ENCODE peak calls at places on chromosome X, in five cellular contexts. A, O, K, M and P are unnamed samples.

GRCh38 chrX:68830486-68831404 is 1.9 kb downstream of the EFNB1 start:
- DNase-seq in A (no peak), O (no peak), K (no peak), M (no peak), P (peak)

GRCh38 chrX:107628662-107629532 is 587 bp downstream of the PRPS1 start:
- DNase-seq in A (peak), O (peak), K (no peak), M (peak), P (peak)

GRCh38 chrX:82038793-82039192 is 836.9 kb downstream of the SH3BGRL start:
- DNase-seq in A (no peak), O (no peak), K (no peak), M (no peak), P (no peak)

GRCh38 chrX:13101439-13102139 is 57.2 kb upstream of the FAM9C start:
- DNase-seq in A (peak), O (peak), K (no peak), M (peak), P (peak)

GRCh38 chrX:1244164-1245076 is 24.2 kb upstream of the CSF2RA start:
- DNase-seq in A (no peak), O (no peak), K (no peak), M (peak), P (no peak)

GRCh38 chrX:13938053-13938765 is 91.5 kb downstream of the GEMIN8 start:
- DNase-seq in A (no peak), O (no peak), K (no peak), M (peak), P (no peak)

GRCh38 chrX:130772313-130773140 is 130.5 kb downstream of the ENOX2 start:
- DNase-seq in A (no peak), O (no peak), K (no peak), M (no peak), P (no peak)

GRCh38 chrX:57417827-57418226 is 131.3 kb downstream of the FAAH2 start:
- DNase-seq in A (no peak), O (no peak), K (no peak), M (no peak), P (no peak)

GRCh38 chrX:34493086-34493485 is 164.0 kb downstream of the TMEM47 start:
- DNase-seq in A (no peak), O (no peak), K (no peak), M (no peak), P (no peak)

DNA sequence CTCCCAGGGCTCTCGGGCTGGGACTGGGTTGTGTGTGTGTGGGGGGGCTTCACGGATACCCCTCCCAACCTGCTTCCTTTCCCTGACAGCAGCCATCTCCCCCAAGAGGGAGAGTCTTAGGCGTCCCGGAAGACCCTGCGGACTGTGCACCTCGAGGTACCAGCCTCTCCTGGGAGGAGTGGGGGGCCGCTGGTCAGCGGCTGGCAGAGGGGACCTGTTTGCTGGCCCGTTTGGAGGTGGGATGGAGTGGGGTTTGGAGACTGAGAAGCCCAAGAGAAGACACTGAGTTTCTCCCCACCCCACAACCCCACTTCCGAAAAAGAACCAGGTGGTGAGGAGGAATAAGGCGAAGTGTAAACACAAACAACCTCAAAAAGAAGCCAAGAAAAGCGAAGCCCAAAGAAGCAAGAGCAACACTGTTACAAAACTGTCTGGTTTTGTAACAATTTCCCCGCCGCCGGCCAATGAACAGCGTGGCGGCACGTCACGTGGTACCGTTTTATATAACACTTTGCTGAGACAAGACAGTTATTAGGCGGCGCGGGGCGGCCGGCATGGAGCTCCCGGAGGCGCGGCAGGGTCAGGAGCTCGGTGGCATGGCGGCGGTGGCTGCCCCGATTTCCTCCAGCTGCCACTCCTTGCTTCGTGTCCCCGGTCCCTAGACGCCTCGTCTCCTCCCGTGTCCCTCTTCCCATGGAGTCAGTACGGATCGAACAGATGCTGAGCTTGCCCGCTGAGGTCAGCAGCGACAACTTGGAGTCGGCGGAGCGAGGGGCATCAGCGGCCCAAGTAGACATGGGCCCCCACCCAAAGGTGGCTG is at the start of gene LONRF3:
- DNase-seq in A (peak), O (peak), K (no peak), M (peak), P (peak)
- TF ChIP-seq POLR2A in A (peak), O (peak), K (peak), M (peak), P (peak)

GRCh38 chrX:26597981-26598380 is 382.0 kb downstream of the MAGEB5 start:
- DNase-seq in A (no peak), O (no peak), K (no peak), M (no peak), P (no peak)
- H3K4me3 ChIP-seq in A (no peak), O (no peak), K (no peak), M (no peak), P (no peak)

DNA sequence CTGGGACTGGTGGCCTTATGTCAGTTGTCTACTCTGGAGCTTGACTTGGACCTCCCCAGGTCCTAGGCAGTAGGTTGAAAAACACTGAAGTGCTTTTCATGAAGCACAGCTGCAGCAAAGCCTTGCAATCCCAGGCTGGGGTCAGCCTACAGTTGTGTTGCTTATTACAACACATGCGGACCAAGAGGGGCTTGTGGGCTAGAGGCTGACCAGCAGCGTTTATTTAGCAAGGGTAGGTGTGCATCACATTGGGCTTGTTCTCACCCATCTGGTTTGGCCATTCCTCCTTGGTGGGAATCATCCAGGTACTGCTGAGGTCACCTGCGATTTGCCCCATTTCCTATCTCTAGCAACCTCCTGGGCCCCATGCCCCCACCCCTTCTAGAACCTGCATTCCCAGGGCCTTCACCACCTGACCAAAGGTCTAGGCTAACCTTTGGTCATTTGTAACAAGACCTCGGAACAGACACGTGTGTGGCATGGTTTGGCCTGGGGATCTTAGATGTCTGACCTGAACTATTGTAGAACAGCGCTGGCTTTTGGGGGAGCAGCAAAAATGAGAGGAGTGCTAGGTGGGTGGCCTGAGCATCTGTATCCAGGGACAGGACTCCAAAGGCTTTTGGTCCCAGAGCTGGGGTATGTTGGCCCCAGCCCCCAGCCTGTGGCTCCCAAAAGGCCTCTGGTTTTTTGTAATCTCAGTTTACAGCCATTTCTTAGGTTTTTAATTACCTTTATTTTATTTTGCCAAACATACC is 3.0 kb downstream of the RPL10 start:
- DNase-seq in A (no peak), O (no peak), K (no peak), M (no peak), P (no peak)
- TF ChIP-seq POLR2A in A (peak), O (no peak), K (no peak), M (peak), P (no peak)

GRCh38 chrX:46777971-46778810 is 19.3 kb upstream of the SLC9A7 start:
- DNase-seq in A (no peak), O (no peak), K (no peak), M (no peak), P (no peak)
- H3K4me3 ChIP-seq in A (no peak), O (no peak), K (no peak), M (no peak), P (no peak)

DNA sequence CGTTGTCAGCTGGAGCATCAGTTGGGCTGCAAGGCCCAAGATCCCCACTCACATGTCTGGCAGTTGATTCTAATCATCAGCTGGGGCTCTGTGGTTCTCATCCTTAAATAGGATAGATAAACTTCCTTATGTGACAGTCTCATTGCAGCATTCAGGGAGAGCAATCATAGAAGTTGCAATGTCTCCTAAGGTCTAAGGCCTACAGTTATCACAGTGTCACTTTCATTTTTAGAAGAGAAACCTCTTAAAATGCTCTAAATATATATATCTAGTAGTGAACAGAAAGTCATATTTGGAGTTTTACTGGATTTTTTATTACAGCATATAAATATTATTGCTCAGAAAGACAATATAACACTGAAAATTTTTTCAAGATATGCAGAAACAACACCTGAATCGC is 226.0 kb upstream of the PPP1R2C start:
- DNase-seq in A (no peak), O (no peak), K (no peak), M (no peak), P (no peak)
- TF ChIP-seq POLR2A in A (no peak), O (no peak), K (no peak), M (no peak), P (no peak)

DNA sequence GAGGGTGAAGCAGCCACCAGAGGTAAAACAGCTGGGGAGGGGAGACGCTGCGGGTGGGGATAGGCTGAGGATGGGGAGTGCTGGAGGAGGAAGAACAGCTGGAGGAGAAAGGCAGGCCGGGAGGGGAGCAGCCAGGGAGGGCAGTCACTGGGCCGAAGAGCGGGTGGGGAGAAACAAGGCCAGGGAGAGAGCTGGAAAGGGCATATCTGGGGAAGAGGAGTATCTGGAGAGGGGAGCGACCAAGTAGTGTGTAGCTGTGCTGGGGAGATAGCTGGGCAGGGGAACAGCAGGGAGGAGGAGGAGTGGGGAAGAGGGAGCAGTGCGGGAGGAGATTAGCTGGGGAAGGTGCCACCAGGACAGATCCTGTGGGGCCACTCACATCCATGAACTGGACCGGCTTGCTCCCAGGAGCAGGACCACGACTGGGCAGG is 2.7 kb downstream of the SLC38A5 start:
- DNase-seq in A (peak), O (no peak), K (no peak), M (no peak), P (no peak)
- H3K4me3 ChIP-seq in A (peak), O (peak), K (peak), M (no peak), P (no peak)